ENCODE peak calls at places on chromosomes 2 and 18, in four cellular contexts. P is stimulated activated CD4-positive, alpha-beta T cell treated with anti-CD3 and anti-CD28 coated beads, Interleukin-15, amount 100 ng/mL, for 1 hour; S is K562; D is SK-N-DZ. U is an unnamed sample.

GRCh38 chr18:5972298-5972697 is 77.0 kb upstream of the TMEM200C start:
- DNase-seq in P (no peak), S (no peak), D (no peak), U (no peak)

GRCh38 chr2:48723125-48723524 is 32.4 kb downstream of the LHCGR start:
- DNase-seq in S (no peak), P (no peak), D (no peak), U (no peak)

GRCh38 chr2:73856214-73856613 is 27.5 kb downstream of the STAMBP start:
- DNase-seq in P (no peak), D (no peak), S (no peak), U (no peak)

GRCh38 chr2:207135801-207136457 is 29.8 kb downstream of the KLF7 start:
- DNase-seq in P (no peak), S (no peak), D (no peak), U (no peak)

GRCh38 chr2:109711230-109712125 is 82.6 kb upstream of the RGPD5 start:
- DNase-seq in S (no peak), P (no peak), D (no peak), U (peak)

GRCh38 chr2:231199219-231199618 is 788 bp downstream of the ARMC9 start:
- DNase-seq in S (no peak), P (no peak), D (no peak), U (no peak)

GRCh38 chr2:180679693-180680092 is 300.7 kb upstream of the UBE2E3 start:
- DNase-seq in S (no peak), P (no peak), D (no peak), U (no peak)

GRCh38 chr2:33216508-33217182 is 259.8 kb upstream of the RASGRP3 start:
- DNase-seq in S (no peak), P (no peak), D (no peak), U (peak)

GRCh38 chr2:69466728-69467127 is 29.5 kb upstream of the NFU1 start:
- DNase-seq in P (no peak), S (no peak), D (no peak), U (no peak)

GRCh38 chr2:10550206-10551001 is 102.3 kb upstream of the ODC1 start:
- DNase-seq in S (no peak), P (no peak), D (no peak), U (no peak)

GRCh38 chr2:82781516-82781915 is 1677.6 kb downstream of the SUCLG1 start:
- DNase-seq in P (no peak), D (no peak), S (no peak), U (no peak)

GRCh38 chr18:77088977-77089795 is 43.4 kb downstream of the MBP start:
- DNase-seq in S (no peak), P (no peak), D (no peak), U (no peak)

GRCh38 chr18:12092398-12093229 is 1.0 kb upstream of the ANKRD62 start:
- DNase-seq in P (no peak), D (peak), S (peak), U (no peak)

GRCh38 chr2:120367649-120368048 is 21.7 kb downstream of the INHBB start:
- DNase-seq in S (no peak), D (no peak), P (no peak), U (no peak)

GRCh38 chr18:46754188-46754587 is 2.7 kb downstream of the ST8SIA5 start:
- DNase-seq in D (no peak), P (no peak), S (no peak), U (no peak)

GRCh38 chr2:44097322-44097907 is 71.3 kb upstream of the PPM1B start:
- DNase-seq in D (no peak), P (no peak), S (no peak), U (no peak)

GRCh38 chr2:11056614-11057013 is 98.7 kb upstream of the SLC66A3 start:
- DNase-seq in D (no peak), P (no peak), S (no peak), U (no peak)

GRCh38 chr2:185643434-185643833 is 95.2 kb upstream of the FSIP2 start:
- DNase-seq in P (no peak), S (no peak), D (no peak), U (no peak)

GRCh38 chr2:2843969-2844548 is 513.0 kb upstream of the MYT1L start:
- DNase-seq in D (peak), P (no peak), S (peak), U (no peak)

GRCh38 chr18:59985289-59985688 is 85.5 kb downstream of the PMAIP1 start:
- DNase-seq in D (no peak), P (no peak), S (no peak), U (no peak)

GRCh38 chr2:190714958-190715357 is 66.1 kb downstream of the NAB1 start:
- DNase-seq in P (no peak), D (no peak), S (no peak), U (no peak)

GRCh38 chr2:99380376-99381010 is 43.3 kb downstream of the EIF5B start:
- DNase-seq in P (no peak), S (no peak), D (no peak), U (no peak)

GRCh38 chr2:135257383-135258090 is 205.4 kb downstream of the RAB3GAP1 start:
- DNase-seq in S (no peak), P (no peak), D (no peak), U (no peak)